ENCODE peak calls at places on chromosomes 7 and 10, in six cellular contexts. S, J, D, B, M and N are unnamed samples.

GRCh38 chr10:48309711-48310226 is 3.3 kb downstream of the MAPK8 start:
- DNase-seq in S (no peak), J (no peak), D (no peak), B (no peak), M (no peak), N (peak)

GRCh38 chr7:157815061-157816022 is 478.5 kb downstream of the DNAJB6 start:
- DNase-seq in S (no peak), J (no peak), D (no peak), B (no peak), M (peak), N (no peak)

GRCh38 chr7:113209449-113210203 is 91.3 kb upstream of the SMIM30 start:
- DNase-seq in S (no peak), J (no peak), D (no peak), B (no peak), M (no peak), N (no peak)

GRCh38 chr7:45593877-45594276 is 19.7 kb downstream of the ADCY1 start:
- DNase-seq in S (no peak), J (no peak), D (no peak), B (no peak), M (no peak), N (no peak)

GRCh38 chr7:82631998-82632397 is 188.4 kb upstream of the CACNA2D1 start:
- DNase-seq in S (no peak), J (no peak), D (no peak), B (no peak), M (no peak), N (no peak)

GRCh38 chr10:119539359-119539651 is 3.2 kb downstream of the RGS10 start:
- DNase-seq in S (no peak), J (no peak), D (no peak), B (no peak), M (no peak), N (no peak)

GRCh38 chr7:117325836-117326235 is 3.0 kb upstream of the WNT2 start:
- DNase-seq in S (no peak), J (no peak), D (no peak), B (no peak), M (no peak), N (no peak)

GRCh38 chr7:1961776-1962276 is 270.9 kb downstream of the MAD1L1 start:
- DNase-seq in S (no peak), J (no peak), D (no peak), B (no peak), M (no peak), N (no peak)

GRCh38 chr10:15146366-15146765 is 22.1 kb downstream of the NMT2 start:
- DNase-seq in S (no peak), J (no peak), D (no peak), B (no peak), M (no peak), N (no peak)